ENCODE peak calls at places on chromosome 22, in six cellular contexts. One of them, this sample, is unnamed.
A peak's percentile ranks its signal among the peaks of the same experiment; 100 is the strongest.

GRCh38 chr22:47966316-47966715 is 1203.9 kb downstream of the TBC1D22A start:
- DNase-seq in left lung: no peak
- DNase-seq in suprapubic skin: no peak
- DNase-seq in heart left ventricle: no peak
- DNase-seq in gastrocnemius medialis: no peak
- DNase-seq in spleen: no peak
- DNase-seq in this sample: no peak

GRCh38 chr22:19873138-19873959 is 18.7 kb upstream of the GNB1L start:
- DNase-seq in suprapubic skin: peak; percentile 66
- DNase-seq in left lung: peak; percentile 31
- DNase-seq in spleen: peak; percentile 69
- DNase-seq in gastrocnemius medialis: peak; percentile 9
- DNase-seq in heart left ventricle: no peak
- DNase-seq in this sample: peak; percentile 79

GRCh38 chr22:24707477-24707816 is 67.1 kb downstream of the PIWIL3 start:
- DNase-seq in heart left ventricle: no peak
- DNase-seq in suprapubic skin: no peak
- DNase-seq in gastrocnemius medialis: no peak
- DNase-seq in left lung: no peak
- DNase-seq in spleen: no peak
- DNase-seq in this sample: peak; percentile 48

GRCh38 chr22:38788016-38788415 is 5.9 kb downstream of the DNAL4 start:
- DNase-seq in spleen: no peak
- DNase-seq in left lung: no peak
- DNase-seq in heart left ventricle: no peak
- DNase-seq in gastrocnemius medialis: no peak
- DNase-seq in suprapubic skin: no peak
- DNase-seq in this sample: no peak

GRCh38 chr22:20196094-20196840 is 45.4 kb upstream of the CCDC188 start:
- DNase-seq in heart left ventricle: no peak
- DNase-seq in spleen: no peak
- DNase-seq in left lung: no peak
- DNase-seq in suprapubic skin: no peak
- DNase-seq in gastrocnemius medialis: no peak
- DNase-seq in this sample: no peak

GRCh38 chr22:30866216-30866615 is 102.4 kb downstream of the MORC2 start:
- DNase-seq in heart left ventricle: no peak
- DNase-seq in left lung: no peak
- DNase-seq in spleen: no peak
- DNase-seq in gastrocnemius medialis: no peak
- DNase-seq in suprapubic skin: peak; percentile 27
- DNase-seq in this sample: no peak

GRCh38 chr22:24485608-24486007 is 9.5 kb upstream of the UPB1 start:
- DNase-seq in left lung: no peak
- DNase-seq in gastrocnemius medialis: no peak
- DNase-seq in heart left ventricle: no peak
- DNase-seq in suprapubic skin: no peak
- DNase-seq in spleen: no peak
- DNase-seq in this sample: no peak

GRCh38 chr22:43113516-43114251 is 3.1 kb downstream of the BIK start:
- DNase-seq in suprapubic skin: no peak
- DNase-seq in spleen: no peak
- DNase-seq in gastrocnemius medialis: no peak
- DNase-seq in left lung: no peak
- DNase-seq in heart left ventricle: no peak
- DNase-seq in this sample: no peak

GRCh38 chr22:45547016-45547345 is 44.3 kb downstream of the FBLN1 start:
- DNase-seq in suprapubic skin: no peak
- DNase-seq in spleen: no peak
- DNase-seq in heart left ventricle: no peak
- DNase-seq in gastrocnemius medialis: no peak
- DNase-seq in left lung: no peak
- DNase-seq in this sample: no peak

GRCh38 chr22:22360014-22360413 is 115.4 kb downstream of the VPREB1 start:
- DNase-seq in spleen: no peak
- DNase-seq in heart left ventricle: no peak
- DNase-seq in left lung: no peak
- DNase-seq in gastrocnemius medialis: no peak
- DNase-seq in suprapubic skin: no peak
- DNase-seq in this sample: no peak

GRCh38 chr22:41021655-41022454 is 70.5 kb upstream of the EP300 start:
- DNase-seq in spleen: peak; percentile 93
- DNase-seq in gastrocnemius medialis: peak; percentile 72
- DNase-seq in left lung: peak; percentile 81
- DNase-seq in heart left ventricle: peak; percentile 73
- DNase-seq in suprapubic skin: peak; percentile 89
- DNase-seq in this sample: peak; percentile 89

GRCh38 chr22:20458530-20459151 is 21.0 kb upstream of the SCARF2 start:
- DNase-seq in suprapubic skin: no peak
- DNase-seq in heart left ventricle: no peak
- DNase-seq in gastrocnemius medialis: no peak
- DNase-seq in left lung: no peak
- DNase-seq in spleen: peak; percentile 70
- DNase-seq in this sample: no peak

GRCh38 chr22:43384863-43385262 is 27.0 kb upstream of the MPPED1 start:
- DNase-seq in spleen: no peak
- DNase-seq in gastrocnemius medialis: no peak
- DNase-seq in suprapubic skin: no peak
- DNase-seq in heart left ventricle: no peak
- DNase-seq in left lung: no peak
- DNase-seq in this sample: no peak

GRCh38 chr22:30036656-30037055 is 43.6 kb upstream of the HORMAD2 start:
- DNase-seq in heart left ventricle: no peak
- DNase-seq in left lung: no peak
- DNase-seq in spleen: no peak
- DNase-seq in gastrocnemius medialis: no peak
- DNase-seq in suprapubic skin: no peak
- DNase-seq in this sample: no peak

GRCh38 chr22:46289244-46289891 is 7.3 kb upstream of the GTSE1 start:
- DNase-seq in left lung: no peak
- DNase-seq in spleen: peak; percentile 84
- DNase-seq in suprapubic skin: no peak
- DNase-seq in heart left ventricle: no peak
- DNase-seq in gastrocnemius medialis: no peak
- DNase-seq in this sample: no peak

GRCh38 chr22:45450931-45451651 is 37.6 kb downstream of the RIBC2 start:
- DNase-seq in gastrocnemius medialis: peak; percentile 36
- DNase-seq in left lung: no peak
- DNase-seq in spleen: no peak
- DNase-seq in heart left ventricle: no peak
- DNase-seq in suprapubic skin: no peak
- DNase-seq in this sample: no peak

GRCh38 chr22:20211997-20212753 is 55.9 kb downstream of the RTN4R start:
- DNase-seq in left lung: peak; percentile 63
- DNase-seq in heart left ventricle: peak; percentile 75
- DNase-seq in gastrocnemius medialis: peak; percentile 16
- DNase-seq in suprapubic skin: no peak
- DNase-seq in spleen: no peak
- DNase-seq in this sample: peak; percentile 77

GRCh38 chr22:42282252-42282942 is 11.9 kb upstream of the TCF20 start:
- DNase-seq in spleen: peak; percentile 62
- DNase-seq in left lung: peak; percentile 20
- DNase-seq in heart left ventricle: no peak
- DNase-seq in gastrocnemius medialis: no peak
- DNase-seq in suprapubic skin: no peak
- DNase-seq in this sample: no peak

GRCh38 chr22:34966980-34967379 is 99.0 kb upstream of the ISX start:
- DNase-seq in heart left ventricle: no peak
- DNase-seq in gastrocnemius medialis: no peak
- DNase-seq in left lung: no peak
- DNase-seq in suprapubic skin: no peak
- DNase-seq in spleen: no peak
- DNase-seq in this sample: no peak

GRCh38 chr22:22855617-22856308 is 31.9 kb upstream of the IGLL5 start:
- DNase-seq in left lung: no peak
- DNase-seq in gastrocnemius medialis: no peak
- DNase-seq in spleen: no peak
- DNase-seq in suprapubic skin: no peak
- DNase-seq in heart left ventricle: no peak
- DNase-seq in this sample: peak; percentile 33

GRCh38 chr22:49838771-49839717 is 11.4 kb upstream of the BRD1 start:
- DNase-seq in left lung: no peak
- DNase-seq in spleen: peak; percentile 89
- DNase-seq in heart left ventricle: no peak
- DNase-seq in gastrocnemius medialis: no peak
- DNase-seq in suprapubic skin: no peak
- DNase-seq in this sample: peak; percentile 48

GRCh38 chr22:44448271-44448780 is 49.7 kb downstream of the RTL6 start:
- DNase-seq in left lung: peak; percentile 77
- DNase-seq in spleen: peak; percentile 68
- DNase-seq in gastrocnemius medialis: peak; percentile 28
- DNase-seq in suprapubic skin: no peak
- DNase-seq in heart left ventricle: peak; percentile 59
- DNase-seq in this sample: peak; percentile 42

GRCh38 chr22:36658900-36659299 is 44.7 kb downstream of the CACNG2 start:
- DNase-seq in left lung: no peak
- DNase-seq in heart left ventricle: no peak
- DNase-seq in gastrocnemius medialis: no peak
- DNase-seq in suprapubic skin: no peak
- DNase-seq in spleen: no peak
- DNase-seq in this sample: no peak

GRCh38 chr22:36660510-36660840 is 43.1 kb downstream of the CACNG2 start:
- DNase-seq in suprapubic skin: no peak
- DNase-seq in heart left ventricle: no peak
- DNase-seq in gastrocnemius medialis: no peak
- DNase-seq in spleen: no peak
- DNase-seq in left lung: no peak
- DNase-seq in this sample: no peak

GRCh38 chr22:36660931-36661330 is 42.6 kb downstream of the CACNG2 start:
- DNase-seq in suprapubic skin: no peak
- DNase-seq in heart left ventricle: no peak
- DNase-seq in gastrocnemius medialis: no peak
- DNase-seq in spleen: no peak
- DNase-seq in left lung: no peak
- DNase-seq in this sample: no peak

GRCh38 chr22:36662981-36663380 is 40.6 kb downstream of the CACNG2 start:
- DNase-seq in left lung: no peak
- DNase-seq in suprapubic skin: no peak
- DNase-seq in spleen: no peak
- DNase-seq in heart left ventricle: no peak
- DNase-seq in gastrocnemius medialis: no peak
- DNase-seq in this sample: no peak

DNA sequence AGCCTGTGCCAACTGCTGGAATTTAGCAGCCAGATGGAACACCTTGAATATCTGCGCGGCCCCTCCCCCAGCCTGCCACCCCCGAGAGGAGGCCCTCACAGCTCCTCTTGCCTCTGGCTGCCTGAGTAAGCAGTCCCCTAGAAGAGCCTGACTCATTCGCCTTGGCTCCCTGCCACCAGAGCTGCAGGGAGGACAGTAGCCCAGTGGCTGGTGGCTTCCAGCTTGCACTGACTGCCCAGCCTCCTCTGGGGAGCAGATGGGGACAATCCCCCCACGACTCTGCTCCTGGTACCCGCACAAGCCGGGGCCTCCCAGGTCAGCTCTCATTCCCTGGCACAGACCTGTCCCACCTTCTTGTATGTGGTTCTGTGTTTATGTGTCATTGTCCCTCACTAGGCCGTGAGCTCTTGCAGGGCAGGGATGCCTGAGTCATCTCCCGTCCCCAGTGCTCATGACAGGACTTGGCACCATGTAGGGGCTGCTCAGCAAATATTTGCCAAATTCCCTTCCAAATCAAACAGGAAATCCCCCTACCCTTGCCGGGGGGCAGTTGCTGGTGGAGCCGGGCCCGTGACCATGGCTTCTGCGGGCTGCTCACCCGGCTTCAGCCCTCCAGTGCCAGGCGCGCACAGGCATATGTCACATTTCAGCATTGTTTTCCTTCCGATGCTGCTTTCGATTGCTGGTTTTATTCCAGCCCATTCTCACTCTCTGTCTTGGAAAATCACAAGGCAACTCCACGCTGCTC is 43.6 kb downstream of the CACNG2 start:
- DNase-seq in heart left ventricle: peak; percentile 83
- DNase-seq in left lung: peak; percentile 96
- DNase-seq in spleen: peak; percentile 84
- DNase-seq in gastrocnemius medialis: peak; percentile 94
- DNase-seq in suprapubic skin: peak; percentile 90
- DNase-seq in this sample: peak; percentile 70
- H3K4me3 ChIP-seq in heart left ventricle: no peak overlapping the region
- H3K4me3 ChIP-seq in left lung: no peak overlapping the region
- H3K4me3 ChIP-seq in spleen: no peak overlapping the region
- H3K4me3 ChIP-seq in gastrocnemius medialis: no peak overlapping the region
- H3K4me3 ChIP-seq in suprapubic skin: peak overlapping the region; percentile 13
- H3K4me3 ChIP-seq in this sample: no peak overlapping the region

GRCh38 chr22:27173530-27173929 is 516.1 kb downstream of the MIAT start:
- DNase-seq in suprapubic skin: no peak
- DNase-seq in left lung: no peak
- DNase-seq in heart left ventricle: no peak
- DNase-seq in gastrocnemius medialis: no peak
- DNase-seq in spleen: no peak
- DNase-seq in this sample: no peak
- TF ChIP-seq CTCF in suprapubic skin: no peak
- TF ChIP-seq CTCF in left lung: no peak
- TF ChIP-seq CTCF in heart left ventricle: no peak
- TF ChIP-seq CTCF in gastrocnemius medialis: no peak
- TF ChIP-seq CTCF in spleen: no peak
- TF ChIP-seq CTCF in this sample: no peak

GRCh38 chr22:17492247-17492646 is 71.1 kb upstream of the SLC25A18 start:
- DNase-seq in gastrocnemius medialis: no peak
- DNase-seq in left lung: no peak
- DNase-seq in heart left ventricle: no peak
- DNase-seq in suprapubic skin: no peak
- DNase-seq in spleen: no peak
- DNase-seq in this sample: no peak
- H3K9me3 ChIP-seq in gastrocnemius medialis: no peaks in the 10 kb centered on the region
- H3K9me3 ChIP-seq in left lung: no peaks in the 10 kb centered on the region
- H3K9me3 ChIP-seq in heart left ventricle: no peaks in the 10 kb centered on the region
- H3K9me3 ChIP-seq in suprapubic skin: no peaks in the 10 kb centered on the region
- H3K9me3 ChIP-seq in spleen: no peaks in the 10 kb centered on the region
- H3K9me3 ChIP-seq in this sample: no peaks in the 10 kb centered on the region

GRCh38 chr22:25829808-25830777 is 88.1 kb downstream of the MYO18B start:
- DNase-seq in left lung: no peak
- DNase-seq in suprapubic skin: no peak
- DNase-seq in spleen: no peak
- DNase-seq in heart left ventricle: peak; percentile 19
- DNase-seq in gastrocnemius medialis: peak; percentile 42
- DNase-seq in this sample: no peak
- H3K4me3 ChIP-seq in left lung: no peak overlapping the region
- H3K4me3 ChIP-seq in suprapubic skin: no peak overlapping the region
- H3K4me3 ChIP-seq in spleen: no peak overlapping the region
- H3K4me3 ChIP-seq in heart left ventricle: no peak overlapping the region
- H3K4me3 ChIP-seq in gastrocnemius medialis: no peak overlapping the region
- H3K4me3 ChIP-seq in this sample: no peak overlapping the region

GRCh38 chr22:39959640-39960447 is at the start of gene TMA7B:
- DNase-seq in heart left ventricle: no peak
- DNase-seq in gastrocnemius medialis: no peak
- DNase-seq in spleen: peak; percentile 80
- DNase-seq in left lung: peak; percentile 39
- DNase-seq in suprapubic skin: no peak
- DNase-seq in this sample: no peak
- TF ChIP-seq CTCF in heart left ventricle: no peak
- TF ChIP-seq CTCF in gastrocnemius medialis: no peak
- TF ChIP-seq CTCF in spleen: peak; percentile 11
- TF ChIP-seq CTCF in left lung: no peak
- TF ChIP-seq CTCF in suprapubic skin: no peak
- TF ChIP-seq CTCF in this sample: no peak